ENCODE peak calls at places on chromosomes 1 and 21, in nine cellular contexts. K, I, Q, S, R, P, L, A and X are unnamed samples.

GRCh38 chr1:70072239-70072751 is 133.1 kb downstream of the LRRC40 start:
- DNase-seq in K (no peak), I (peak), Q (no peak), S (peak), R (no peak), P (no peak), L (no peak), A (no peak), X (peak)

GRCh38 chr1:3263790-3264189 is 190.7 kb upstream of the ARHGEF16 start:
- DNase-seq in K (no peak), I (no peak), Q (no peak), S (no peak), R (no peak), P (no peak), L (no peak), A (no peak), X (no peak)

GRCh38 chr1:205272541-205272940 is 44.8 kb downstream of the TMCC2 start:
- DNase-seq in K (no peak), I (no peak), Q (no peak), S (no peak), R (no peak), P (no peak), L (no peak), A (no peak), X (no peak)

GRCh38 chr1:79043506-79043905 is 37.0 kb upstream of the ADGRL4 start:
- DNase-seq in K (no peak), I (peak), Q (no peak), S (no peak), R (no peak), P (no peak), L (peak), A (no peak), X (peak)

GRCh38 chr21:45292399-45293213 is 4.9 kb upstream of the POFUT2 start:
- DNase-seq in K (peak), I (peak), Q (peak), S (peak), R (peak), P (peak), L (no peak), A (no peak), X (peak)

GRCh38 chr1:183058835-183059234 is 35.6 kb downstream of the LAMC1 start:
- DNase-seq in K (no peak), I (peak), Q (no peak), S (no peak), R (no peak), P (no peak), L (no peak), A (no peak), X (no peak)

GRCh38 chr1:243910612-243911011 is 60.6 kb upstream of the AKT3 start:
- DNase-seq in K (no peak), I (no peak), Q (no peak), S (no peak), R (no peak), P (no peak), L (no peak), A (no peak), X (no peak)

GRCh38 chr1:181033128-181033798 is 520 bp upstream of the MR1 start:
- DNase-seq in K (no peak), I (peak), Q (peak), S (peak), R (no peak), P (no peak), L (no peak), A (no peak), X (peak)

GRCh38 chr21:17931080-17931479 is 111.9 kb upstream of the C21orf91 start:
- DNase-seq in K (no peak), I (peak), Q (no peak), S (no peak), R (no peak), P (no peak), L (no peak), A (no peak), X (no peak)

GRCh38 chr1:23567996-23568607 is 8.8 kb upstream of the ID3 start:
- DNase-seq in K (no peak), I (peak), Q (peak), S (no peak), R (no peak), P (no peak), L (no peak), A (no peak), X (no peak)

GRCh38 chr21:37225440-37225839 is 41.7 kb downstream of the VPS26C start:
- DNase-seq in K (no peak), I (no peak), Q (no peak), S (no peak), R (no peak), P (no peak), L (no peak), A (no peak), X (no peak)

GRCh38 chr1:18091660-18092446 is 15.7 kb upstream of the IGSF21 start:
- DNase-seq in K (no peak), I (peak), Q (no peak), S (peak), R (peak), P (no peak), L (peak), A (no peak), X (no peak)

GRCh38 chr1:207812778-207813512 is 61.1 kb downstream of the CD46 start:
- DNase-seq in K (no peak), I (no peak), Q (no peak), S (no peak), R (no peak), P (no peak), L (no peak), A (no peak), X (no peak)

GRCh38 chr1:81458186-81458585 is 342.5 kb upstream of the ADGRL2 start:
- DNase-seq in K (no peak), I (no peak), Q (no peak), S (peak), R (no peak), P (no peak), L (no peak), A (no peak), X (no peak)

GRCh38 chr1:15833842-15834405 is 13.6 kb upstream of the SPEN start:
- DNase-seq in K (no peak), I (no peak), Q (no peak), S (no peak), R (no peak), P (no peak), L (no peak), A (no peak), X (no peak)

GRCh38 chr1:174982971-174983689 is 16.6 kb upstream of the CACYBP start:
- DNase-seq in K (no peak), I (peak), Q (no peak), S (peak), R (no peak), P (peak), L (no peak), A (no peak), X (no peak)

GRCh38 chr1:7842517-7842916 is 10.3 kb downstream of the UTS2 start:
- DNase-seq in K (no peak), I (no peak), Q (no peak), S (no peak), R (no peak), P (no peak), L (no peak), A (no peak), X (no peak)

GRCh38 chr1:183739640-183740385 is 65.1 kb upstream of the RGL1 start:
- DNase-seq in K (no peak), I (no peak), Q (no peak), S (no peak), R (peak), P (no peak), L (no peak), A (no peak), X (no peak)

GRCh38 chr1:59333626-59334277 is 36.9 kb downstream of the FGGY start:
- DNase-seq in K (no peak), I (peak), Q (no peak), S (peak), R (no peak), P (no peak), L (no peak), A (no peak), X (no peak)

GRCh38 chr1:227465256-227465655 is 98.1 kb upstream of the ZNF678 start:
- DNase-seq in K (no peak), I (no peak), Q (no peak), S (no peak), R (no peak), P (no peak), L (no peak), A (no peak), X (no peak)

GRCh38 chr1:200162861-200163260 is 135.4 kb downstream of the NR5A2 start:
- DNase-seq in K (no peak), I (no peak), Q (no peak), S (no peak), R (no peak), P (no peak), L (no peak), A (no peak), X (no peak)

GRCh38 chr21:32096411-32096810 is 182.4 kb downstream of the MIS18A start:
- DNase-seq in K (no peak), I (no peak), Q (no peak), S (no peak), R (no peak), P (no peak), L (no peak), A (no peak), X (no peak)

GRCh38 chr1:115545096-115545720 is 96.6 kb upstream of the VANGL1 start:
- DNase-seq in K (no peak), I (peak), Q (no peak), S (no peak), R (no peak), P (no peak), L (no peak), A (no peak), X (no peak)

DNA sequence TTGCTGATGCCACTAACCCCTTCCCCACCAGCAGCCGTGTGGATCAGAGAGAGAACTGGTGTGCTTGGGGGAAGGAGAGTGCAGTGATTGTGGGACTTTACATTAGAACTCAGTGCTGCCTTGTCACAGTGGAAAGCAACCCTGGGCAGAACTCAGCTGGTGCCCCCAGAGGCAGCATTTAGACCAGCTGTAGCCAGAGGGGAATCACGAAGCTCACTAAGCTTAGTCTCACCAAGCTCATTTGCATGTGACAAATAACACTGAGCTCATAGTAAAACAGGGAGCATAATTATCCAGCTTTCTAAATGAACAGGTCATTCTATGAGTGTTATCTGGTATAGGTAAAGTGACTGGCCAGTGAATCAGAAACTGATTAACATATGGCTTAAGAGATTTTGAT is 9.8 kb upstream of the SMAP2 start:
- DNase-seq in K (no peak), I (no peak), Q (no peak), S (peak), R (no peak), P (no peak), L (no peak), A (no peak), X (no peak)
- TF ChIP-seq CTCF in K (no peak), I (no peak), Q (no peak), S (no peak), R (no peak), P (no peak), L (no peak), A (no peak), X (peak)

GRCh38 chr1:220691039-220691684 is 999 bp downstream of the C1orf115 start:
- DNase-seq in K (no peak), I (no peak), Q (no peak), S (no peak), R (no peak), P (no peak), L (no peak), A (no peak), X (no peak)
- H3K4me3 ChIP-seq in K (peak), I (no peak), Q (peak), S (peak), R (peak), P (peak), L (no peak), A (peak), X (peak)

GRCh38 chr1:195948123-195948895 is 659.9 kb downstream of the KCNT2 start:
- DNase-seq in K (no peak), I (no peak), Q (no peak), S (no peak), R (no peak), P (no peak), L (no peak), A (no peak), X (no peak)

GRCh38 chr1:195941314-195941713 is 666.9 kb downstream of the KCNT2 start:
- DNase-seq in K (no peak), I (no peak), Q (no peak), S (no peak), R (no peak), P (no peak), L (no peak), A (no peak), X (no peak)

GRCh38 chr1:195951313-195951712 is 656.9 kb downstream of the KCNT2 start:
- DNase-seq in K (no peak), I (no peak), Q (no peak), S (peak), R (no peak), P (no peak), L (no peak), A (no peak), X (no peak)

GRCh38 chr1:195946500-195946899 is 661.7 kb downstream of the KCNT2 start:
- DNase-seq in K (no peak), I (no peak), Q (no peak), S (no peak), R (no peak), P (no peak), L (no peak), A (no peak), X (no peak)
- TF ChIP-seq CTCF in K (no peak), I (no peak), Q (no peak), S (no peak), R (no peak), P (no peak), L (no peak), A (no peak), X (no peak)

DNA sequence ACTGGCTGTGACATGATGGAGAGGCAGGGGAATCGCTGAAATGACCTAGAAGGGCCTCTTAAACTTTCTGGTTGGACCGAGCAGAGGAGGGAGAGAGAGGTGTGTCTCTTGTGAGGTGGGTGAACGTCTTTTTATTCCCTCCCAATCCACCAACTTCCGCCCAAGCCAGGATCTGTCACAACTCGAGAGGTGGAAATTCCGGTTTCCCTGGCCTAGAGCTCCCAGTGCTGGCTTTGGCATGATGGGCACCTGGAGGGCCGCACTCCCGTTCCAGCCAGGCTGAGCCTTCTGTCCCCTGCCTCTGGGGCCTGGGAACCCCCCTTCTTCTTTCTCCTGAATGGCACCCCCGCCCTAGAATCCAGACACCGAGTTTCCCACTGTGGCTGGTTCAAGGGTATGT is at the start of gene SEMA4A:
- DNase-seq in K (peak), I (no peak), Q (peak), S (peak), R (no peak), P (peak), L (no peak), A (no peak), X (no peak)
- H3K4me3 ChIP-seq in K (no peak), I (no peak), Q (peak), S (peak), R (no peak), P (peak), L (no peak), A (peak), X (no peak)

DNA sequence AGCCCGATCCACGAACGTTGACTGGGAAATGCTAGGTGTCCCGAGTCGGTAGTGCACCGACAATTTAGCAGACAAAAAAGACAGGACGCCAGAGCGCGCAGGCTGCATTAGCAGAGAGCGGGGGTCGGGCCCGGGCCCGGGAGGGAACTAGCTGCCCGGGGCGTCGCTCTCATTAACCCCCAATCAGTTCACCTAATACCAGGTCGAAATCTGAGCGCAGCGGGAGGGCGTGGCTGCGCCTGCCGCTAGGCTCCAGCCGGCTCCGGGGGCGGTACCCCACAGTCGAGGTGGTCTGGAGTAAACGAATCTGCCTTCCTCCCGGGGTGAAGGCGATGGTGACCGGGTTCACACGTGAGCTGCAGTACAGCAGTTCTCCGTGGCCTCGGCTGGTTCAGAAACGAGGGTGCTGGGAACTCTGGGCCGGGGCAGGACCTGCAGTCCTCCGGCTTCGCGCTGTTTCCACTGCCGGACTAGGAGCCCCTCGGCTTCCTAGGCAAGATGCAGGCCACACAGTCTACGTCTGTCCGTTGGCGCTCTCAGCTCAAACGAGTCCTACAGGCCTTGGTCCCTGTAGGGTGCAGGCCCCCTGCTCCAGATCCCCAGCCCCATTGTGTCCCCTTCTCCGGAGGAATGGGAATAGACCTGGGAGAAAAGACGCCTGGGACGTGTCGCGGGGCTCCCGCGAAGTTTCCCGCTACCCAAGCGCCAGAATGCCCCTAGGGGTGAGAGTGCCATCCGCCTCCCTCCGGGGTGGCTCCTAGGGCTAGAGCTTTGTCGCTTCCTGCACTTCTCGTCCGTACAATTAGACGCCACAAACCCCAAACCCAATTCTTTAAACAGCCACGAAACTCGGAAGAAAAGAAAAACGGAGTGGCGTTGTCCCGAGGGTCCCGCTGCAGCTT is 2.0 kb downstream of the GFI1 start:
- DNase-seq in K (peak), I (no peak), Q (peak), S (no peak), R (no peak), P (peak), L (no peak), A (no peak), X (no peak)
- TF ChIP-seq CTCF in K (no peak), I (peak), Q (no peak), S (no peak), R (no peak), P (no peak), L (no peak), A (no peak), X (no peak)